ENCODE peak calls at places on chromosomes 1 and 21, in seven cellular contexts. One of them, this sample, is unnamed.
A peak's percentile ranks its signal among the peaks of the same experiment; 100 is the strongest.

GRCh38 chr1:208117817-208118216 is 126.4 kb downstream of the PLXNA2 start:
- DNase-seq in PC-3: no peak
- DNase-seq in GM23248: no peak
- DNase-seq in hepatocyte: no peak
- DNase-seq in HCT116: no peak
- DNase-seq in OCI-LY7: no peak
- DNase-seq in neural progenitor cell: no peak
- DNase-seq in this sample: no peak

GRCh38 chr1:196660912-196661311 is 9.1 kb downstream of the CFH start:
- DNase-seq in PC-3: peak; percentile 47
- DNase-seq in GM23248: peak; percentile 68
- DNase-seq in hepatocyte: peak; percentile 49
- DNase-seq in HCT116: peak; percentile 23
- DNase-seq in OCI-LY7: peak; percentile 39
- DNase-seq in neural progenitor cell: peak; percentile 57
- DNase-seq in this sample: peak; percentile 73

GRCh38 chr1:19582318-19582717 is 61.8 kb upstream of the NBL1 start:
- DNase-seq in PC-3: peak; percentile 60
- DNase-seq in GM23248: peak; percentile 30
- DNase-seq in hepatocyte: peak; percentile 70
- DNase-seq in HCT116: peak; percentile 60
- DNase-seq in OCI-LY7: peak; percentile 74
- DNase-seq in neural progenitor cell: peak; percentile 60
- DNase-seq in this sample: peak; percentile 87

GRCh38 chr1:76037314-76037713 is 37.2 kb upstream of the ST6GALNAC3 start:
- DNase-seq in PC-3: no peak
- DNase-seq in GM23248: no peak
- DNase-seq in hepatocyte: peak; percentile 18
- DNase-seq in HCT116: no peak
- DNase-seq in OCI-LY7: no peak
- DNase-seq in neural progenitor cell: no peak
- DNase-seq in this sample: no peak

GRCh38 chr1:215797859-215798258 is 230.8 kb downstream of the KCTD3 start:
- DNase-seq in PC-3: no peak
- DNase-seq in GM23248: peak; percentile 46
- DNase-seq in hepatocyte: no peak
- DNase-seq in HCT116: no peak
- DNase-seq in OCI-LY7: no peak
- DNase-seq in neural progenitor cell: no peak
- DNase-seq in this sample: no peak

GRCh38 chr1:38026592-38027200 is 14.2 kb downstream of the UTP11 start:
- DNase-seq in PC-3: peak; percentile 68
- DNase-seq in GM23248: peak; percentile 70
- DNase-seq in hepatocyte: peak; percentile 77
- DNase-seq in HCT116: no peak
- DNase-seq in OCI-LY7: peak; percentile 27
- DNase-seq in neural progenitor cell: peak; percentile 80
- DNase-seq in this sample: peak; percentile 79

GRCh38 chr1:65011983-65012382 is 45.6 kb upstream of the JAK1 start:
- DNase-seq in PC-3: no peak
- DNase-seq in GM23248: no peak
- DNase-seq in hepatocyte: no peak
- DNase-seq in HCT116: no peak
- DNase-seq in OCI-LY7: no peak
- DNase-seq in neural progenitor cell: no peak
- DNase-seq in this sample: no peak

GRCh38 chr1:74650561-74650960 is 23.0 kb downstream of the ERICH3 start:
- DNase-seq in PC-3: peak; percentile 79
- DNase-seq in GM23248: peak; percentile 16
- DNase-seq in hepatocyte: no peak
- DNase-seq in HCT116: no peak
- DNase-seq in OCI-LY7: no peak
- DNase-seq in neural progenitor cell: no peak
- DNase-seq in this sample: no peak

GRCh38 chr1:183864611-183865010 is 59.7 kb downstream of the RGL1 start:
- DNase-seq in PC-3: no peak
- DNase-seq in GM23248: no peak
- DNase-seq in hepatocyte: no peak
- DNase-seq in HCT116: no peak
- DNase-seq in OCI-LY7: no peak
- DNase-seq in neural progenitor cell: no peak
- DNase-seq in this sample: no peak

GRCh38 chr1:21624577-21625389 is 44.4 kb downstream of the RAP1GAP start:
- DNase-seq in PC-3: no peak
- DNase-seq in GM23248: no peak
- DNase-seq in hepatocyte: no peak
- DNase-seq in HCT116: no peak
- DNase-seq in OCI-LY7: no peak
- DNase-seq in neural progenitor cell: no peak
- DNase-seq in this sample: no peak

GRCh38 chr1:91755176-91755575 is 130.8 kb downstream of the TGFBR3 start:
- DNase-seq in PC-3: no peak
- DNase-seq in GM23248: peak; percentile 80
- DNase-seq in hepatocyte: no peak
- DNase-seq in HCT116: no peak
- DNase-seq in OCI-LY7: no peak
- DNase-seq in neural progenitor cell: no peak
- DNase-seq in this sample: no peak

GRCh38 chr1:8880068-8880676 is 1.7 kb upstream of the ENO1 start:
- DNase-seq in PC-3: peak; percentile 93
- DNase-seq in GM23248: peak; percentile 97
- DNase-seq in hepatocyte: peak; percentile 67
- DNase-seq in HCT116: no peak
- DNase-seq in OCI-LY7: peak; percentile 45
- DNase-seq in neural progenitor cell: no peak
- DNase-seq in this sample: peak; percentile 66

GRCh38 chr1:111963985-111964738 is 25.3 kb downstream of the KCND3 start:
- DNase-seq in PC-3: no peak
- DNase-seq in GM23248: no peak
- DNase-seq in hepatocyte: no peak
- DNase-seq in HCT116: no peak
- DNase-seq in OCI-LY7: no peak
- DNase-seq in neural progenitor cell: peak; percentile 55
- DNase-seq in this sample: peak; percentile 8

GRCh38 chr21:41766883-41767605 is at the start of gene RIPK4:
- DNase-seq in PC-3: peak; percentile 97
- DNase-seq in GM23248: peak; percentile 80
- DNase-seq in hepatocyte: peak; percentile 95
- DNase-seq in HCT116: peak; percentile 73
- DNase-seq in OCI-LY7: peak; percentile 76
- DNase-seq in neural progenitor cell: peak; percentile 84
- DNase-seq in this sample: peak; percentile 91

GRCh38 chr1:83055391-83056170 is 943.4 kb downstream of the TTLL7 start:
- DNase-seq in PC-3: peak; percentile 92
- DNase-seq in GM23248: no peak
- DNase-seq in hepatocyte: peak; percentile 34
- DNase-seq in HCT116: no peak
- DNase-seq in OCI-LY7: no peak
- DNase-seq in neural progenitor cell: no peak
- DNase-seq in this sample: peak; percentile 15

GRCh38 chr21:37060296-37060695 is 12.6 kb downstream of the PIGP start:
- DNase-seq in PC-3: peak; percentile 97
- DNase-seq in GM23248: peak; percentile 98
- DNase-seq in hepatocyte: peak; percentile 92
- DNase-seq in HCT116: peak; percentile 82
- DNase-seq in OCI-LY7: peak; percentile 26
- DNase-seq in neural progenitor cell: peak; percentile 76
- DNase-seq in this sample: peak; percentile 80

GRCh38 chr1:198258491-198258890 is 101.7 kb downstream of the NEK7 start:
- DNase-seq in PC-3: peak; percentile 80
- DNase-seq in GM23248: peak; percentile 91
- DNase-seq in hepatocyte: no peak
- DNase-seq in HCT116: no peak
- DNase-seq in OCI-LY7: no peak
- DNase-seq in neural progenitor cell: no peak
- DNase-seq in this sample: no peak

GRCh38 chr1:14928412-14928811 is 225.1 kb upstream of the TMEM51 start:
- DNase-seq in PC-3: no peak
- DNase-seq in GM23248: no peak
- DNase-seq in hepatocyte: no peak
- DNase-seq in HCT116: no peak
- DNase-seq in OCI-LY7: no peak
- DNase-seq in neural progenitor cell: no peak
- DNase-seq in this sample: no peak

GRCh38 chr1:14932034-14932638 is 221.4 kb upstream of the TMEM51 start:
- DNase-seq in PC-3: no peak
- DNase-seq in GM23248: no peak
- DNase-seq in hepatocyte: no peak
- DNase-seq in HCT116: no peak
- DNase-seq in OCI-LY7: no peak
- DNase-seq in neural progenitor cell: no peak
- DNase-seq in this sample: no peak

GRCh38 chr1:14928886-14929546 is 224.5 kb upstream of the TMEM51 start:
- DNase-seq in PC-3: no peak
- DNase-seq in GM23248: no peak
- DNase-seq in hepatocyte: no peak
- DNase-seq in HCT116: no peak
- DNase-seq in OCI-LY7: no peak
- DNase-seq in neural progenitor cell: no peak
- DNase-seq in this sample: no peak

GRCh38 chr1:14930224-14930965 is 223.2 kb upstream of the TMEM51 start:
- DNase-seq in PC-3: no peak
- DNase-seq in GM23248: no peak
- DNase-seq in hepatocyte: no peak
- DNase-seq in HCT116: no peak
- DNase-seq in OCI-LY7: no peak
- DNase-seq in neural progenitor cell: no peak
- DNase-seq in this sample: no peak

DNA sequence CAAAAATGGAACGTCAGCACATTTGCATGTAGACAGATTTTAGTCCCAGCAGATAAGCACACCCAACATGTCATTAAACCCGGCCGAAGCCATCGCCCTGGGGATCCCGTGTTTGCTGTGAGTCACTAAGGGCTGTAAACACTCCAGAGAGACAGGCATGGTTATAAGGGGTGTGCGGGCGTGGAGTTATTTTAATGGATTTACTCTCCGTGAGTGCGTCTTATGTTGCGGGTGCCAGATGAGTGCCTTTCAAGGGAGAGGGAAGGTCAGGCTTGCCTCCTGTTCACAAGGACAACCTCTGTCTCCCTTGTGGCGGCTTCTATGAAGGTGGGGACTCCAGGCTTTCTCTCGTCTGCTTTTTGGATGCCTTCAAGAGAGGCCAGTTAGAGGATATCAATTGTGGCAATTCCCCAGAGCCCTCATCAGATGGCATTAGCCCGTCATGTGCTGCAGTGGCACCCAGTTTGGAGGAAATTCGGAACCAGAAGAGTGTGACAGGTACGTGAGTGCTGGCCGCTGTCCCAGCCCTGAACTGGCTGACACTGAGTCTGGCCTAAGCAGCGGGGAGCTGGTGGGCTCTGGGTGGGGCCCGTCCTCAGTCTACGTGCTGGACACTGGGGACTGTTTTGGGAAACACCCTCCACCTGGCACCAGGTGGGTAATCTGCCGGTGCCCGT is 223.9 kb upstream of the TMEM51 start:
- DNase-seq in PC-3: peak; percentile 74
- DNase-seq in GM23248: peak; percentile 84
- DNase-seq in hepatocyte: peak; percentile 90
- DNase-seq in HCT116: no peak
- DNase-seq in OCI-LY7: no peak
- DNase-seq in neural progenitor cell: no peak
- DNase-seq in this sample: no peak
- TF ChIP-seq EZH2phosphoT487 in PC-3: no peak
- TF ChIP-seq EZH2phosphoT487 in GM23248: no peak
- TF ChIP-seq EZH2phosphoT487 in hepatocyte: no peak
- TF ChIP-seq EZH2phosphoT487 in HCT116: no peak
- TF ChIP-seq EZH2phosphoT487 in OCI-LY7: no peak
- TF ChIP-seq EZH2phosphoT487 in neural progenitor cell: no peak
- TF ChIP-seq EZH2phosphoT487 in this sample: no peak

GRCh38 chr1:171188388-171189266 is 3.5 kb downstream of the FMO2 start:
- DNase-seq in PC-3: peak; percentile 85
- DNase-seq in GM23248: peak; percentile 74
- DNase-seq in hepatocyte: peak; percentile 73
- DNase-seq in HCT116: peak; percentile 24
- DNase-seq in OCI-LY7: peak; percentile 65
- DNase-seq in neural progenitor cell: peak; percentile 59
- DNase-seq in this sample: peak; percentile 92
- H3K4me3 ChIP-seq in PC-3: no peak overlapping the region
- H3K4me3 ChIP-seq in GM23248: no peak overlapping the region
- H3K4me3 ChIP-seq in hepatocyte: no peak overlapping the region
- H3K4me3 ChIP-seq in HCT116: no peak overlapping the region
- H3K4me3 ChIP-seq in OCI-LY7: no peak overlapping the region
- H3K4me3 ChIP-seq in neural progenitor cell: no peak overlapping the region
- H3K4me3 ChIP-seq in this sample: no peak overlapping the region

GRCh38 chr1:62687903-62688686 is at the start of gene DOCK7:
- DNase-seq in PC-3: peak; percentile 74
- DNase-seq in GM23248: peak; percentile 91
- DNase-seq in hepatocyte: peak; percentile 91
- DNase-seq in HCT116: peak; percentile 53
- DNase-seq in OCI-LY7: peak; percentile 73
- DNase-seq in neural progenitor cell: peak; percentile 94
- DNase-seq in this sample: peak; percentile 93
- TF ChIP-seq EZH2phosphoT487 in PC-3: no peak
- TF ChIP-seq EZH2phosphoT487 in GM23248: no peak
- TF ChIP-seq EZH2phosphoT487 in hepatocyte: no peak
- TF ChIP-seq EZH2phosphoT487 in HCT116: no peak
- TF ChIP-seq EZH2phosphoT487 in OCI-LY7: no peak
- TF ChIP-seq EZH2phosphoT487 in neural progenitor cell: no peak
- TF ChIP-seq EZH2phosphoT487 in this sample: no peak

DNA sequence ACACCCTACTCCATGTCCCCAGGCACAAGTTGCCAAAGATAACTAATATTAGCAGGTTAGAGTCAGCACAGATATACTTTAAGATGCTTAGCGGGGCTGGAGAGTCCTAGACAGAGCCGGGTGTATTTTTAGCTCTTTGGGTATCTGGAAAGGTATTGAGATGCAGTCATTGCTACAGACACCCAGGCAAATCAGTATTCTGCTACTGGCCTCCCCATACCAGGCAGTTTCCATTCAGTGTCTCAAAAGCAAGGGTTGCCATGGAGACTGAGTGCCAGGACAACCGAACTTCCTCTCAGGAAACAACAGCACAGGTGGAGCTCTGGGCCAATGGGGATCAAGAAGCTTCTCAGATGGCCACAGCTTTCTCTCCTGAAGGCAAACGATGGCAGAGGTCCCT is 45.3 kb downstream of the KCNC4 start:
- DNase-seq in PC-3: no peak
- DNase-seq in GM23248: no peak
- DNase-seq in hepatocyte: no peak
- DNase-seq in HCT116: no peak
- DNase-seq in OCI-LY7: peak; percentile 26
- DNase-seq in neural progenitor cell: peak; percentile 76
- DNase-seq in this sample: peak; percentile 83
- H3K4me3 ChIP-seq in PC-3: no peak overlapping the region
- H3K4me3 ChIP-seq in GM23248: no peak overlapping the region
- H3K4me3 ChIP-seq in hepatocyte: no peak overlapping the region
- H3K4me3 ChIP-seq in HCT116: no peak overlapping the region
- H3K4me3 ChIP-seq in OCI-LY7: no peak overlapping the region
- H3K4me3 ChIP-seq in neural progenitor cell: no peak overlapping the region
- H3K4me3 ChIP-seq in this sample: no peak overlapping the region

This sample was measured in GM23338.